ENCODE peak calls at places on chromosomes 2 and 18, in six cellular contexts. O, E, M, I, U and L are unnamed samples. For H3K4me1, the result is how much of the 10 kb centered on the place peaks cover.

GRCh38 chr2:61952291-61952690 is 46.8 kb downstream of the COMMD1 start:
- DNase-seq in O (no peak), E (no peak), M (no peak), I (no peak), U (no peak), L (no peak)

GRCh38 chr18:76528477-76529432 is 33.7 kb upstream of the ZNF516 start:
- DNase-seq in O (peak), E (peak), M (peak), I (no peak), U (no peak), L (no peak)

GRCh38 chr2:188388831-188389230 is 97.2 kb downstream of the GULP1 start:
- DNase-seq in O (no peak), E (no peak), M (no peak), I (no peak), U (no peak), L (no peak)

GRCh38 chr18:6624271-6624670 is 105.2 kb upstream of the ARHGAP28 start:
- DNase-seq in O (no peak), E (no peak), M (no peak), I (no peak), U (no peak), L (no peak)

GRCh38 chr2:98020516-98020915 is 24.8 kb upstream of the TMEM131 start:
- DNase-seq in O (no peak), E (no peak), M (no peak), I (no peak), U (no peak), L (peak)

GRCh38 chr18:70377317-70377799 is 88.5 kb downstream of the SOCS6 start:
- DNase-seq in O (no peak), E (no peak), M (no peak), I (no peak), U (no peak), L (no peak)

GRCh38 chr2:119888673-119889072 is 124.2 kb upstream of the EPB41L5 start:
- DNase-seq in O (no peak), E (no peak), M (no peak), I (no peak), U (no peak), L (no peak)

GRCh38 chr2:159941729-159942128 is 120.7 kb downstream of the PLA2R1 start:
- DNase-seq in O (no peak), E (no peak), M (no peak), I (no peak), U (no peak), L (no peak)

GRCh38 chr2:32342811-32343210 is 14.0 kb upstream of the BIRC6 start:
- DNase-seq in O (no peak), E (no peak), M (no peak), I (no peak), U (no peak), L (no peak)

GRCh38 chr2:166614027-166614426 is 120.0 kb upstream of the SCN7A start:
- DNase-seq in O (no peak), E (no peak), M (no peak), I (no peak), U (no peak), L (no peak)

GRCh38 chr2:45607701-45608100 is 3.4 kb downstream of the SRBD1 start:
- DNase-seq in O (no peak), E (no peak), M (no peak), I (no peak), U (peak), L (no peak)

GRCh38 chr2:112869258-112869842 is 32.8 kb upstream of the IL1B start:
- DNase-seq in O (peak), E (peak), M (peak), I (no peak), U (peak), L (no peak)

GRCh38 chr2:234495801-234496441 is 960 bp downstream of the ARL4C start:
- DNase-seq in O (peak), E (no peak), M (peak), I (peak), U (no peak), L (no peak)

GRCh38 chr2:23452853-23453420 is 68.0 kb downstream of the KLHL29 start:
- DNase-seq in O (no peak), E (no peak), M (no peak), I (no peak), U (no peak), L (no peak)

GRCh38 chr2:237858294-237859081 is 935 bp upstream of the RAMP1 start:
- DNase-seq in O (no peak), E (peak), M (peak), I (peak), U (peak), L (peak)

GRCh38 chr2:169172076-169172735 is 102.8 kb downstream of the DHRS9 start:
- DNase-seq in O (no peak), E (no peak), M (no peak), I (no peak), U (no peak), L (no peak)

GRCh38 chr2:26184555-26185303 is 11.8 kb downstream of the GAREM2 start:
- DNase-seq in O (peak), E (peak), M (peak), I (peak), U (peak), L (no peak)

GRCh38 chr2:65075605-65076344 is 19.6 kb downstream of the CEP68 start:
- DNase-seq in O (no peak), E (no peak), M (peak), I (peak), U (peak), L (no peak)

DNA sequence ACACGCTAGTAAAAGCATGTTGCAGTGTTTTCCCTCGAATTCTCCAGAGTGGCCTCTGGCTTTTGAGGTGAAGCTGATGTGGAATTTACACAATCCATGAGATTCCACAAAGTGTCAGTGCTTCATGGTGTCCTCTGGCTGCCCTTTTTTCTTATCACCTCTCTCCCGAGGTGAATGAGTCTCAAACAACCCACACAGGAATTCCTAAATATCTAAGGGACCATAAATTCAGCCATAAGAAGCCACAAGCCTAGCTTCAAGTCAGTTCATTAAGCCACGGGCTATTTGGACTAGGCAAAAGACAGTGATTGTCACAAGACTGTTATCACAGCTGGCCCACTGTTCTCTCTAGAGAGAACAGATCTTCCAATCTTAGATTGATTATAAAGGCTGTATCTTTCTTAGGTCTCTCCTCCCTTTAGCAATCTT is 4.3 kb downstream of the NEMP2 start:
- DNase-seq in O (no peak), E (no peak), M (no peak), I (no peak), U (no peak), L (no peak)
- H3K4me1 ChIP-seq in O (under half), E (under half), M (half or more), I (under half), U (under half), L (under half)

GRCh38 chr2:170881840-170882239 is 47.2 kb upstream of the GORASP2 start:
- DNase-seq in O (no peak), E (no peak), M (no peak), I (no peak), U (no peak), L (no peak)

GRCh38 chr2:170882758-170883157 is 46.3 kb upstream of the GORASP2 start:
- DNase-seq in O (no peak), E (no peak), M (no peak), I (no peak), U (no peak), L (no peak)

GRCh38 chr2:170883683-170884082 is 45.4 kb upstream of the GORASP2 start:
- DNase-seq in O (no peak), E (no peak), M (no peak), I (no peak), U (no peak), L (no peak)

GRCh38 chr2:170878061-170878460 is 51.0 kb upstream of the GORASP2 start:
- DNase-seq in O (no peak), E (no peak), M (no peak), I (no peak), U (no peak), L (no peak)

DNA sequence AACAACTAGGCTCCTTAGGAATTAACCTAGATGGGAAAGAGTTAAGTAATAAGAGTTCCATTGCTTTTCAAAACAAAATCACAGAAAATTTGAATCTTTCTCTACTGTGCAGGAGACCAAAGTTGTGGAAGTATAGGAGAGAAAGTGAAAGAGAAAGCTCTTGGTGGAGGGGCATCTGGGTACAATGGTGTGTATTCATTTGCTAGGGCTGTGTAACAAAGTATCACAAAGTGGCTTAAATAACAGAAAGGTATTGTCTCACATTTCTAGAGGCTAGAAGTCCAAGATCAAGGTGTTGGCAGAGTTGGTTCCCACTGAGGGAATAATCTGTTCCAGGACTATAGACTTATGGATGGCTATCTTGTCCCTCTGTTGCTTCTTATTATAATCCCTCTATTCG is 50.5 kb upstream of the GORASP2 start:
- DNase-seq in O (no peak), E (no peak), M (no peak), I (no peak), U (no peak), L (no peak)
- TF ChIP-seq EP300 in O (no peak), E (no peak), M (no peak), I (no peak), U (no peak), L (no peak)

GRCh38 chr2:207141381-207141780 is 24.4 kb downstream of the KLF7 start:
- DNase-seq in O (no peak), E (no peak), M (no peak), I (no peak), U (no peak), L (no peak)

GRCh38 chr2:207137922-207138321 is 27.8 kb downstream of the KLF7 start:
- DNase-seq in O (no peak), E (no peak), M (no peak), I (no peak), U (no peak), L (no peak)

GRCh38 chr2:207136872-207137271 is 28.9 kb downstream of the KLF7 start:
- DNase-seq in O (no peak), E (no peak), M (no peak), I (no peak), U (no peak), L (no peak)

GRCh38 chr2:207139551-207139950 is 26.2 kb downstream of the KLF7 start:
- DNase-seq in O (no peak), E (no peak), M (no peak), I (no peak), U (no peak), L (no peak)

GRCh38 chr2:207138573-207139297 is 27.0 kb downstream of the KLF7 start:
- DNase-seq in O (no peak), E (no peak), M (no peak), I (no peak), U (no peak), L (no peak)
- H3K27ac ChIP-seq in O (no peak), E (peak), M (peak), I (no peak), U (no peak), L (peak)

GRCh38 chr18:3624546-3624817 is 174.5 kb downstream of the TGIF1 start:
- DNase-seq in O (no peak), E (no peak), M (no peak), I (no peak), U (no peak), L (no peak)
- H3K4me1 ChIP-seq in O (under half), E (under half), M (half or more), I (under half), U (half or more), L (under half)

GRCh38 chr18:22282311-22283235 is 113.2 kb downstream of the GATA6 start:
- DNase-seq in O (no peak), E (no peak), M (no peak), I (no peak), U (no peak), L (no peak)
- TF ChIP-seq EP300 in O (no peak), E (no peak), M (no peak), I (no peak), U (no peak), L (no peak)